ENCODE peak calls at places on chromosomes 12 and 14, in eight cellular contexts. F is stomach; V is foreskin fibroblast; D is A549; B is CD4-positive, alpha-beta T cell; N is GM12878; L is endothelial cell; E is omental fat pad. K is an unnamed sample.

GRCh38 chr12:22230280-22230794 is 104.2 kb downstream of the ST8SIA1 start:
- DNase-seq in F (no peak), V (no peak), D (peak; percentile 39), B (no peak), N (no peak), L (no peak), E (no peak), K (no peak)

GRCh38 chr12:85985996-85986395 is 111.9 kb downstream of the NTS start:
- DNase-seq in F (no peak), V (no peak), D (no peak), B (no peak), N (no peak), L (no peak), E (no peak), K (no peak)

GRCh38 chr14:65850429-65851145 is 438.1 kb downstream of the FUT8 start:
- DNase-seq in F (no peak), V (no peak), D (no peak), B (peak; percentile 49), N (no peak), L (no peak), E (no peak), K (no peak)

GRCh38 chr12:106030210-106031175 is 108.3 kb downstream of the NUAK1 start:
- DNase-seq in F (no peak), V (peak; percentile 64), D (peak; percentile 83), B (no peak), N (no peak), L (no peak), E (no peak), K (no peak)

GRCh38 chr12:10615532-10615931 is 2.1 kb upstream of the MAGOHB start:
- DNase-seq in F (no peak), V (no peak), D (peak; percentile 54), B (no peak), N (no peak), L (no peak), E (no peak), K (no peak)

GRCh38 chr12:1890119-1890703 is 28.2 kb downstream of the CACNA2D4 start:
- DNase-seq in F (no peak), V (no peak), D (no peak), B (no peak), N (no peak), L (no peak), E (no peak), K (no peak)

GRCh38 chr12:54225666-54226065 is 36.9 kb upstream of the SMUG1 start:
- DNase-seq in F (no peak), V (no peak), D (no peak), B (no peak), N (no peak), L (no peak), E (no peak), K (no peak)

GRCh38 chr14:42806909-42807315 is 1200.2 kb downstream of the LRFN5 start:
- DNase-seq in F (no peak), V (peak; percentile 35), D (no peak), B (no peak), N (no peak), L (no peak), E (no peak), K (no peak)

GRCh38 chr12:105474672-105475071 is 144.2 kb downstream of the C12orf75 start:
- DNase-seq in F (no peak), V (peak; percentile 30), D (no peak), B (no peak), N (no peak), L (no peak), E (no peak), K (no peak)

GRCh38 chr14:92203116-92203515 is 81.3 kb downstream of the CPSF2 start:
- DNase-seq in F (no peak), V (no peak), D (no peak), B (no peak), N (no peak), L (no peak), E (no peak), K (no peak)

GRCh38 chr12:13534645-13535398 is 338.3 kb downstream of the EMP1 start:
- DNase-seq in F (peak; percentile 79), V (peak; percentile 23), D (peak; percentile 60), B (no peak), N (no peak), L (peak; percentile 95), E (peak; percentile 83), K (peak; percentile 15)

GRCh38 chr12:123063535-123063934 is 83.1 kb downstream of the ARL6IP4 start:
- DNase-seq in F (no peak), V (no peak), D (peak; percentile 48), B (no peak), N (no peak), L (peak; percentile 53), E (no peak), K (peak; percentile 49)

GRCh38 chr14:75934998-75935628 is 46.7 kb downstream of the TGFB3 start:
- DNase-seq in F (no peak), V (no peak), D (no peak), B (no peak), N (no peak), L (no peak), E (no peak), K (no peak)

GRCh38 chr12:4392223-4392742 is 12.8 kb upstream of the FGF23 start:
- DNase-seq in F (no peak), V (no peak), D (no peak), B (no peak), N (no peak), L (no peak), E (no peak), K (no peak)

GRCh38 chr12:116427200-116427932 is 131.8 kb upstream of the MAP1LC3B2 start:
- DNase-seq in F (no peak), V (no peak), D (peak; percentile 80), B (no peak), N (no peak), L (no peak), E (no peak), K (no peak)

GRCh38 chr12:116430911-116431565 is 128.1 kb upstream of the MAP1LC3B2 start:
- DNase-seq in F (no peak), V (no peak), D (no peak), B (no peak), N (no peak), L (no peak), E (no peak), K (no peak)

GRCh38 chr12:116423053-116423452 is 136.1 kb upstream of the MAP1LC3B2 start:
- DNase-seq in F (no peak), V (peak; percentile 75), D (no peak), B (no peak), N (no peak), L (no peak), E (no peak), K (no peak)

GRCh38 chr12:116425256-116426193 is 133.7 kb upstream of the MAP1LC3B2 start:
- DNase-seq in F (no peak), V (no peak), D (no peak), B (no peak), N (no peak), L (no peak), E (no peak), K (no peak)

DNA sequence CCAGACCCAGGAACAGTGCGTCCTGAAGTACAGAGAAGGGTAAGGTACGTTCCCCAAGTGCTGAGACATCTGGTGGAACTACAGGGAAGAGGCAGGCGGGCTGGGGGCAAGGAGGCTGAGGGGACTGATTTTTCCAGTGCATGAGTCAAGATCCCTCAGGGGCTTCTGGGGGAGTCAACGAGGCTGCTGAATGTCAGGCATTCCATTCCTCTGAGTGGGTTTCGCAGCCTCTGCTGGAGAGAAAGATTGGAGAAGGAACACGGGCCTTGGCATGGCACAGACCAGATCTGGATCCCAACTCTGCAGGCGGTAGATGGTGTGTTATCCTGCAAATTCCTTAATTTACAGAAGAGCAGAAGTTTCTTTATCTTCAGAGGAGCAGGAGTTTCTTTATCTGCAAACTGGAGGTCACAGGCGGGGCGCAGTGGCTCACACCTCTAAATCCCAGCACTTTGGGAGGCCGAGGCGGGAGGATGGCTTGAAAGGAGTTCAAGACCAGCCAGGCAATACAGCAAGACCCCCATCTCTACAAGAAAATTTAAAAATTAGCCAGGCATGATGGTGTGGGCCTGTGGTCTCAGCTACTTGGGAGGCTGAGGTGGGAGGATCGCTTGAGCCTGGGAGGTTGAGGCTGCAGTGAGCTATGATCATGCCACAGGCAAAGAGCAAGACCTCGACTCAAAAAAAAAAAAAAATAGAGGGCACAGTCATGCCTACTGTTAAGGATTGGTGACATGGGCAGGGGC is 132.6 kb upstream of the MAP1LC3B2 start:
- DNase-seq in F (no peak), V (peak; percentile 97), D (peak; percentile 98), B (no peak), N (no peak), L (peak; percentile 13), E (no peak), K (no peak)
- TF ChIP-seq CTCF in F (no peak), V (peak; percentile 51), D (peak; percentile 47), B (no peak), N (no peak), L (no peak), E (no peak), K (no peak)

DNA sequence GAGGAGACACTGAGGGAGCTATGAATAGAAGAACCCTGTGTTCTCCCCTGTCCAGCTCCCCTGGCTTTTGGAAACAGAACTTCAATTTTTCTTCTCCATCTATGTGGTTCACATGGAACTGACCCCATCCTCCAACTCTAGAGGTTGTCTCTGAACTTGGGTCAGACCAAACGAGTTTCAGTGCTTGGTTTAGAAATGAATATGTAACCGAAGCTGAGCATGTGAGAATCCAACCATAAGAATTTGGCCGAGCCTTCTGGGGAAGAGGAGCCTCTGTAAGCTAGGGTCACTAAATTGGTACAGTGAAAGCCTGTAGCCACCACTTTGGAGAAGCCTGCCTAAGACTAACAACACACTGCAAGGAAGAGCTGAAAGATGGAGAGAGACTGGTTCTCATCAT is 464.4 kb downstream of the ZFP36L1 start:
- DNase-seq in F (no peak), V (no peak), D (no peak), B (no peak), N (no peak), L (no peak), E (no peak), K (peak; percentile 25)
- TF ChIP-seq CTCF in F (no peak), V (no peak), D (no peak), B (no peak), N (no peak), L (no peak), E (no peak), K (no peak)

GRCh38 chr14:102043251-102044025 is 43.4 kb downstream of the HSP90AA1 start:
- DNase-seq in F (no peak), V (no peak), D (no peak), B (no peak), N (no peak), L (no peak), E (no peak), K (no peak)
- TF ChIP-seq CTCF in F (no peak), V (no peak), D (no peak), B (no peak), N (no peak), L (no peak), E (no peak), K (no peak)

GRCh38 chr12:110501378-110501721 is 561 bp downstream of the VPS29 start:
- DNase-seq in F (peak; percentile 34), V (peak; percentile 30), D (peak; percentile 54), B (peak; percentile 4), N (no peak), L (peak; percentile 37), E (no peak), K (peak; percentile 38)

GRCh38 chr12:110502449-110502738 is 263 bp downstream of the RAD9B start:
- DNase-seq in F (no peak), V (no peak), D (no peak), B (no peak), N (no peak), L (no peak), E (no peak), K (no peak)

GRCh38 chr12:110498984-110499706 is 2.8 kb downstream of the VPS29 start:
- DNase-seq in F (no peak), V (peak; percentile 36), D (peak; percentile 16), B (no peak), N (no peak), L (no peak), E (no peak), K (no peak)

GRCh38 chr12:110503432-110503831 is 1.3 kb downstream of the RAD9B start:
- DNase-seq in F (no peak), V (no peak), D (no peak), B (no peak), N (no peak), L (no peak), E (no peak), K (no peak)

GRCh38 chr12:110501722-110502448 is at the start of the genes RAD9B and VPS29:
- DNase-seq in F (peak; percentile 98), V (peak; percentile 99), D (peak; percentile 99), B (peak; percentile 98), N (peak; percentile 97), L (peak; percentile 95), E (peak; percentile 95), K (peak; percentile 94)
- TF ChIP-seq CTCF in F (no peak), V (no peak), D (no peak), B (no peak), N (no peak), L (no peak), E (no peak), K (no peak)